ENCODE peak calls at places on chromosomes 6 and 20, in four cellular contexts. Y is ovary, E is breast epithelium, H is transverse colon. J is an unnamed sample.

GRCh38 chr6:71406871-71407860 is 118.6 kb downstream of the OGFRL1 start:
- DNase-seq in Y (no peak), E (no peak), H (no peak), J (peak)

GRCh38 chr20:16020971-16021370 is 552.3 kb downstream of the KIF16B start:
- DNase-seq in Y (no peak), E (no peak), H (no peak), J (no peak)

GRCh38 chr6:133947302-133947900 is 5.6 kb upstream of the TBPL1 start:
- DNase-seq in Y (no peak), E (no peak), H (peak), J (no peak)

GRCh38 chr6:136963259-136963658 is 41.2 kb downstream of the SLC35D3 start:
- DNase-seq in Y (no peak), E (no peak), H (no peak), J (no peak)

GRCh38 chr20:34539756-34540155 is 18.8 kb upstream of the MAP1LC3A start:
- DNase-seq in Y (no peak), E (no peak), H (no peak), J (no peak)

GRCh38 chr6:24752503-24752902 is 22.2 kb upstream of the GMNN start:
- DNase-seq in Y (no peak), E (no peak), H (no peak), J (no peak)

GRCh38 chr6:112841553-112842337 is 494.6 kb downstream of the RFPL4B start:
- DNase-seq in Y (no peak), E (no peak), H (no peak), J (no peak)

GRCh38 chr6:145071836-145072235 is 663.5 kb downstream of the EPM2A start:
- DNase-seq in Y (no peak), E (no peak), H (no peak), J (no peak)

GRCh38 chr6:10626154-10626741 is 68.2 kb downstream of the C6orf52 start:
- DNase-seq in Y (no peak), E (no peak), H (no peak), J (no peak)

GRCh38 chr6:16345449-16346330 is 107.3 kb downstream of the GMPR start:
- DNase-seq in Y (no peak), E (no peak), H (no peak), J (no peak)

GRCh38 chr20:49567421-49568256 is at the start of gene PTGIS:
- DNase-seq in Y (peak), E (no peak), H (no peak), J (no peak)

GRCh38 chr6:81939774-81940165 is 187.3 kb upstream of the TENT5A start:
- DNase-seq in Y (no peak), E (no peak), H (no peak), J (no peak)

GRCh38 chr6:56624046-56624727 is 18.5 kb downstream of the DST start:
- DNase-seq in Y (no peak), E (no peak), H (no peak), J (no peak)

GRCh38 chr6:156980515-156980914 is 203.3 kb downstream of the ARID1B start:
- DNase-seq in Y (no peak), E (no peak), H (no peak), J (no peak)

GRCh38 chr6:36053878-36054277 is 26.3 kb downstream of the MAPK14 start:
- DNase-seq in Y (no peak), E (no peak), H (no peak), J (no peak)

GRCh38 chr20:2386516-2387179 is 5.9 kb downstream of the TGM6 start:
- DNase-seq in Y (no peak), E (no peak), H (no peak), J (no peak)

GRCh38 chr6:110063864-110064263 is 85.8 kb downstream of the GPR6 start:
- DNase-seq in Y (no peak), E (no peak), H (no peak), J (no peak)

GRCh38 chr20:46152824-46153586 is 34.9 kb downstream of the CD40 start:
- DNase-seq in Y (no peak), E (no peak), H (no peak), J (no peak)

GRCh38 chr6:49849121-49849907 is 17.0 kb downstream of the CRISP1 start:
- DNase-seq in Y (no peak), E (no peak), H (no peak), J (no peak)

GRCh38 chr6:39339557-39340555 is 17.4 kb upstream of the KCNK16 start:
- DNase-seq in Y (no peak), E (no peak), H (no peak), J (no peak)
- TF ChIP-seq POLR2A in Y (no peak), E (no peak), H (no peak), J (no peak)

GRCh38 chr6:27685278-27685677 is 212.4 kb upstream of the ZNF184 start:
- DNase-seq in Y (no peak), E (no peak), H (no peak), J (no peak)
- TF ChIP-seq POLR2A in Y (no peak), E (no peak), H (no peak), J (no peak)

DNA sequence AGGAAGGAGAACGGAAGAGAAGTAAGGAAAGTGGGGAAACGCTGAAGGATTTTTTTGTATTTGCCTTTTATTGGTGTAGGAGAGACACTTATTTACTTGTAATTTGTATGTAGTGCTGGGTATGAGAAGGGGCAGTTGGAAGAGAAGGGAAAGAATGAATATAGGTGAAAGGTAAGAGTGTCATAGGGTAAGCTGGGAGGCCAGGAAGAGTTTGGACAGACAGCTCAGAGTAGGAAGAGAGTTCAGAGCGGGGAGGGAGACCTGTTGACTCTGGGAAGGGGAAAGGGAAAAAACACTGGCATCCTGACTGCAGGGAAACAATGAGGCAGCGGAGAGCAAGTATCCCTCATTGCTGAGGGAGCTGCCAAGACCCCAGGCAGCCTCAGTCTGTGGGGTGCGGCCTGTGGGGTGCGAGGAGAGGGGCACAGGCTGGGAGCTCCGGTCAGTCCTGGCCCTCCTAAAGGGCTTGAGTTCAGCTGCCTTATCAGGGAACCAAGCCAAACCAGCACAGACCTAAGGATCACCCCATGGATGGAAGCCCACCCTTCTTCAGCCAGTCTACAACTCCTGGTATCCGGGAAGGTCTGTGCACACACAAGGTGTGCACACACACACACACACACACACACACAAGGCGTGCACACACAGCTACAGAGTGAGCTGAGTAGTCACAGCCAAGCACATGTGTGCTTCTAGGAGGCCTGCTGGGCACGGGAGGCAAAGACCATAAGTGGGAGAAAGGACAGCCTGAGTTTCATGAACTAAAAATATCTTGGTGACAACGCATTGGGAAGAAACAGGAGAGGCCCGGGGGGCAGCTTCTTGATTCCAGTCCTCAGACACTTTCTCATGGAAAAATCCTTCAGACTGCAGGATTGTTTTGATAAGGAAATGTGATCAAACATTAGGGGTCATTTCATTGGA is 2.9 kb downstream of the TRAF3IP2 start:
- DNase-seq in Y (peak), E (no peak), H (peak), J (no peak)
- TF ChIP-seq POLR2A in Y (no peak), E (no peak), H (no peak), J (no peak)

GRCh38 chr6:395432-396125 is 4.0 kb downstream of the IRF4 start:
- DNase-seq in Y (no peak), E (no peak), H (no peak), J (no peak)
- TF ChIP-seq POLR2A in Y (no peak), E (no peak), H (no peak), J (no peak)

GRCh38 chr6:160124605-160125004 is 3.0 kb downstream of the SLC22A1 start:
- DNase-seq in Y (no peak), E (no peak), H (no peak), J (no peak)
- TF ChIP-seq POLR2A in Y (no peak), E (no peak), H (no peak), J (no peak)

GRCh38 chr20:5885866-5886265 is 64.5 kb downstream of the TRMT6 start:
- DNase-seq in Y (no peak), E (no peak), H (no peak), J (no peak)
- TF ChIP-seq POLR2A in Y (no peak), E (no peak), H (no peak), J (no peak)

DNA sequence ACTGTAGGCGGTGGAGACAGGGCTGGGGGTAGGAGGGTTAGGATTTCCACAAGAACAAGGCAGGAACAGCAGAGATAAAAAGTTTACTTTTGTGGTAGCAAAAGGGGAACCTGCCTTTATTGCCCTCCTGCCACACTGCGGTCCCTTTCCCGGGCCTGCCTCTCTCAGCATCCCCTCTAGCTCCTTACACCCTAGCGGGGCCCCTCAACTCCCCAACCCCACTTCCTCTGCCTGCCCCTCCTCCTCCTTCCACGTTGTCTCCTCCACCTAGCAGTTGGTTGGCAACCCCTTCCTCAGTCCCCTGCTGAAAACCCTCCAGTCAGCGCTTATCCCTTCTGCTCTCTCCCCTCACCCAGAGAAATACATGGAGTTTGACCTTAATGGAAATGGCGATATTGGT is 714 bp downstream of the AIF1 start:
- DNase-seq in Y (no peak), E (no peak), H (no peak), J (no peak)
- TF ChIP-seq POLR2A in Y (no peak), E (no peak), H (no peak), J (no peak)